ENCODE peak calls at places on chromosomes 7 and 10, in six cellular contexts. F is HFF-Myc, E is GM04504, K is ELF-1, P is substantia nigra, C is NCI-H1694. D is an unnamed sample.

GRCh38 chr10:88209837-88210552 is 346.6 kb downstream of the PTEN start:
- DNase-seq in E (peak; percentile 62), C (no peak), F (no peak), K (no peak), P (no peak), D (peak; percentile 74)

GRCh38 chr7:31922883-31923282 is 147.3 kb downstream of the PDE1C start:
- DNase-seq in E (no peak), P (no peak), K (no peak), F (no peak), C (no peak), D (no peak)

GRCh38 chr7:33423646-33424020 is 294.3 kb downstream of the BBS9 start:
- DNase-seq in C (peak; percentile 17), F (no peak), E (no peak), P (no peak), K (peak; percentile 10), D (no peak)

GRCh38 chr7:29194206-29194593 is 375 bp upstream of the CHN2 start:
- DNase-seq in K (no peak), P (no peak), C (no peak), F (no peak), E (no peak), D (no peak)

GRCh38 chr10:36574212-36574611 is 551.2 kb upstream of the ANKRD30A start:
- DNase-seq in E (peak; percentile 31), C (no peak), P (no peak), K (no peak), F (no peak), D (no peak)

GRCh38 chr7:137987968-137988367 is 13.9 kb downstream of the CREB3L2 start:
- DNase-seq in C (no peak), P (no peak), F (no peak), E (no peak), K (no peak), D (no peak)

GRCh38 chr10:97882142-97883091 is 32.8 kb downstream of the GOLGA7B start:
- DNase-seq in K (no peak), P (no peak), C (no peak), F (no peak), E (peak; percentile 20), D (peak; percentile 4)

GRCh38 chr10:126058104-126058503 is 161.7 kb downstream of the FANK1 start:
- DNase-seq in C (no peak), E (no peak), F (no peak), P (no peak), K (no peak), D (no peak)

GRCh38 chr7:80249619-80250305 is 115.1 kb downstream of the GNAI1 start:
- DNase-seq in F (no peak), K (no peak), E (no peak), C (no peak), P (no peak), D (no peak)

GRCh38 chr7:43904533-43905208 is 1.7 kb downstream of the URGCP start:
- DNase-seq in P (no peak), F (no peak), C (no peak), E (no peak), K (no peak), D (no peak)

GRCh38 chr7:102189756-102190155 is 96.9 kb upstream of the SH2B2 start:
- DNase-seq in F (no peak), K (no peak), P (peak; percentile 14), E (no peak), C (no peak), D (no peak)

GRCh38 chr7:128014864-128015263 is 16.4 kb downstream of the LRRC4 start:
- DNase-seq in K (no peak), C (peak; percentile 51), F (no peak), E (no peak), P (no peak), D (no peak)

GRCh38 chr7:112505495-112505894 is 24.7 kb downstream of the LSMEM1 start:
- DNase-seq in F (no peak), C (no peak), K (no peak), E (no peak), P (no peak), D (no peak)

GRCh38 chr7:155556725-155557124 is 10.4 kb upstream of the CNPY1 start:
- DNase-seq in E (no peak), F (no peak), K (no peak), C (no peak), P (no peak), D (no peak)

GRCh38 chr7:98323597-98324322 is 42.3 kb downstream of the BRI3 start:
- DNase-seq in C (no peak), K (peak; percentile 79), F (no peak), P (no peak), E (no peak), D (no peak)

GRCh38 chr7:124570558-124570957 is 195.0 kb downstream of the GPR37 start:
- DNase-seq in K (no peak), F (no peak), E (no peak), C (no peak), P (no peak), D (no peak)

GRCh38 chr10:9305018-9305655 is 1250.6 kb downstream of the GATA3 start:
- DNase-seq in E (no peak), K (no peak), C (peak; percentile 6), F (no peak), P (no peak), D (no peak)

GRCh38 chr7:49187543-49188268 is 263.4 kb downstream of the CDC14C start:
- DNase-seq in P (no peak), C (no peak), F (no peak), K (peak; percentile 7), E (no peak), D (no peak)

GRCh38 chr7:958221-959200 is 4.0 kb upstream of the ADAP1 start:
- DNase-seq in C (no peak), K (no peak), F (no peak), P (no peak), E (no peak), D (no peak)

GRCh38 chr7:77664715-77665114 is 31.5 kb upstream of the RSBN1L start:
- DNase-seq in E (no peak), C (no peak), P (no peak), F (no peak), K (no peak), D (no peak)

GRCh38 chr10:115049318-115049717 is 43.8 kb upstream of the ATRNL1 start:
- DNase-seq in C (no peak), E (no peak), P (no peak), K (no peak), F (no peak), D (no peak)

GRCh38 chr7:81624650-81625310 is 145.1 kb downstream of the HGF start:
- DNase-seq in C (no peak), K (no peak), E (peak; percentile 35), F (peak; percentile 94), P (no peak), D (peak; percentile 56)

GRCh38 chr7:90596745-90597526 is 815 bp downstream of the CDK14 start:
- DNase-seq in F (no peak), P (no peak), K (peak; percentile 34), C (peak; percentile 26), E (peak; percentile 16), D (no peak)

GRCh38 chr10:29297678-29298077 is 8.8 kb downstream of the LYZL1 start:
- DNase-seq in C (no peak), F (no peak), E (no peak), P (no peak), K (no peak), D (no peak)

GRCh38 chr10:72079356-72079755 is 9.0 kb downstream of the SPOCK2 start:
- DNase-seq in K (no peak), F (no peak), E (no peak), P (peak; percentile 36), C (peak; percentile 68), D (no peak)

GRCh38 chr10:85967594-85967993 is 399.0 kb downstream of the GRID1 start:
- DNase-seq in F (no peak), C (no peak), K (no peak), E (no peak), P (no peak), D (no peak)

GRCh38 chr10:116451956-116452720 is 24.5 kb downstream of the PNLIPRP3 start:
- DNase-seq in P (no peak), F (no peak), C (no peak), E (no peak), K (peak; percentile 78), D (no peak)

GRCh38 chr10:21929070-21929469 is 74.5 kb downstream of the DNAJC1 start:
- DNase-seq in E (no peak), F (no peak), C (no peak), P (no peak), K (peak; percentile 50), D (no peak)

GRCh38 chr10:20963056-20963455 is 65.9 kb upstream of the NEBL start:
- DNase-seq in E (no peak), P (no peak), C (no peak), K (no peak), F (no peak), D (no peak)

GRCh38 chr7:41431671-41432070 is 271.2 kb downstream of the INHBA start:
- DNase-seq in P (no peak), E (no peak), C (no peak), F (no peak), K (no peak), D (no peak)

GRCh38 chr10:121597504-121598241 is 571 bp downstream of the FGFR2 start:
- DNase-seq in F (no peak), C (no peak), P (no peak), K (peak; percentile 60), E (no peak), D (no peak)

GRCh38 chr7:71442492-71443196 is 310.7 kb downstream of the GALNT17 start:
- DNase-seq in P (no peak), C (no peak), F (no peak), K (no peak), E (no peak), D (no peak)

GRCh38 chr10:85515316-85515715 is 851.3 kb downstream of the GRID1 start:
- DNase-seq in C (no peak), P (no peak), F (no peak), E (no peak), K (no peak), D (no peak)

GRCh38 chr10:98967601-98968000 is 268.1 kb downstream of the HPSE2 start:
- DNase-seq in C (no peak), F (no peak), K (no peak), E (no peak), P (no peak), D (no peak)

GRCh38 chr7:74622228-74622749 is 35.2 kb upstream of the GTF2I start:
- DNase-seq in K (no peak), C (no peak), P (no peak), F (no peak), E (no peak), D (no peak)

GRCh38 chr7:108104324-108104723 is 25.8 kb downstream of the LAMB4 start:
- DNase-seq in P (no peak), E (no peak), K (no peak), F (no peak), C (no peak), D (no peak)

D was measured in AG09319.